ENCODE peak calls at places on chromosomes 6 and 20, in ten cellular contexts. X is NCI-H1436 treated with DMSO at 0.1 percent for 48 hours; T is CD4-positive, alpha-beta memory T cell; B is testis; E is activated T-cell treated with anti-CD3 and anti-CD28 coated beads for 1 hour; R is COR-L47; F is transverse colon; K is HuH-7.5; A is OCI-M1; H is stimulated activated CD8-positive, alpha-beta memory T cell treated with anti-CD3 and anti-CD28 coated beads, Interleukin-12 subunit alpha, Interleukin-12 subunit beta, amount 100 ng/mL, for 4 hours. I is an unnamed sample.

GRCh38 chr6:163405412-163406309 is 8.9 kb upstream of the QKI start:
- DNase-seq in E (no peak), K (no peak), F (peak; percentile 46), H (no peak), A (peak; percentile 45), T (no peak), B (peak; percentile 85), R (no peak), X (no peak), I (peak; percentile 26)

GRCh38 chr20:14523090-14523489 is 185.7 kb upstream of the FLRT3 start:
- DNase-seq in H (no peak), K (no peak), X (no peak), E (no peak), T (no peak), R (no peak), A (no peak), B (no peak), F (no peak), I (no peak)

GRCh38 chr6:129604321-129604720 is 105.7 kb downstream of the ARHGAP18 start:
- DNase-seq in B (no peak), E (no peak), A (no peak), R (no peak), K (no peak), H (no peak), F (no peak), X (no peak), T (no peak), I (no peak)

GRCh38 chr20:460707-461106 is 1.6 kb downstream of the TBC1D20 start:
- DNase-seq in R (no peak), K (no peak), F (no peak), E (no peak), H (no peak), A (peak; percentile 45), X (no peak), B (peak; percentile 68), T (no peak), I (no peak)

GRCh38 chr20:37986873-37987601 is 46.2 kb downstream of the TTI1 start:
- DNase-seq in H (no peak), X (no peak), E (no peak), R (no peak), F (peak; percentile 35), A (no peak), K (no peak), B (no peak), T (no peak), I (no peak)

GRCh38 chr6:156828280-156828703 is 51.1 kb downstream of the ARID1B start:
- DNase-seq in B (no peak), X (no peak), R (no peak), F (no peak), K (no peak), T (no peak), E (no peak), A (no peak), H (no peak), I (peak; percentile 10)

GRCh38 chr6:73460044-73460443 is 1.5 kb upstream of the MTO1 start:
- DNase-seq in E (no peak), X (no peak), A (peak; percentile 86), T (no peak), B (no peak), K (no peak), H (no peak), F (no peak), R (no peak), I (no peak)

GRCh38 chr6:28580484-28580883 is 54.8 kb downstream of the GPX5 start:
- DNase-seq in K (no peak), A (peak; percentile 80), B (no peak), H (no peak), T (no peak), X (no peak), R (peak; percentile 36), F (no peak), E (no peak), I (no peak)

GRCh38 chr6:149483849-149484635 is 772 bp downstream of the ZC3H12D start:
- DNase-seq in X (no peak), H (no peak), F (no peak), A (no peak), T (no peak), E (no peak), K (no peak), B (no peak), R (no peak), I (no peak)

GRCh38 chr20:17442588-17442987 is 88.6 kb downstream of the BFSP1 start:
- DNase-seq in H (no peak), E (no peak), A (peak; percentile 9), F (no peak), R (no peak), T (no peak), B (no peak), X (no peak), K (no peak), I (no peak)